ENCODE peak calls at places on chromosome 19, in five cellular contexts. M is effector memory CD8-positive, alpha-beta T cell; K is hypothalamus; Q is naive thymus-derived CD4-positive, alpha-beta T cell; W is kidney. N is an unnamed sample.

GRCh38 chr19:1921326-1921725 is 16.1 kb downstream of the ADAT3 start:
- DNase-seq in M (no peak), K (no peak), Q (no peak), W (no peak), N (no peak)

GRCh38 chr19:13083008-13083404 is 19.7 kb downstream of the LYL1 start:
- DNase-seq in M (no peak), K (no peak), Q (no peak), W (no peak), N (no peak)

GRCh38 chr19:14695471-14695870 is 5.6 kb downstream of the ZNF333 start:
- DNase-seq in M (no peak), K (no peak), Q (no peak), W (no peak), N (no peak)

GRCh38 chr19:10362259-10362658 is 18.1 kb downstream of the TYK2 start:
- DNase-seq in M (no peak), K (no peak), Q (no peak), W (no peak), N (no peak)

GRCh38 chr19:44623080-44623479 is 9.7 kb downstream of the IGSF23 start:
- DNase-seq in M (no peak), K (no peak), Q (no peak), W (no peak), N (no peak)

GRCh38 chr19:6739390-6739883 is at the start of gene TRIP10:
- DNase-seq in M (peak), K (peak), Q (peak), W (peak), N (peak)

GRCh38 chr19:17246681-17247425 is 1.1 kb upstream of the NR2F6 start:
- DNase-seq in M (no peak), K (no peak), Q (no peak), W (no peak), N (peak)

GRCh38 chr19:5498817-5499535 is 43.8 kb downstream of the ZNRF4 start:
- DNase-seq in M (no peak), K (no peak), Q (no peak), W (no peak), N (no peak)

GRCh38 chr19:1019980-1020867 is 699 bp downstream of the TMEM259 start:
- DNase-seq in M (peak), K (no peak), Q (no peak), W (peak), N (peak)

GRCh38 chr19:29645911-29646310 is 19.4 kb upstream of the PLEKHF1 start:
- DNase-seq in M (no peak), K (no peak), Q (no peak), W (no peak), N (peak)

GRCh38 chr19:36115453-36116343 is at the start of gene TBCB:
- DNase-seq in M (no peak), K (no peak), Q (no peak), W (peak), N (peak)

GRCh38 chr19:1765904-1766799 is 12.8 kb downstream of the ONECUT3 start:
- DNase-seq in M (no peak), K (no peak), Q (no peak), W (no peak), N (no peak)

GRCh38 chr19:17089238-17089637 is 13.7 kb downstream of the MYO9B start:
- DNase-seq in M (no peak), K (no peak), Q (no peak), W (no peak), N (no peak)

GRCh38 chr19:1315470-1316166 is 29.9 kb downstream of the EFNA2 start:
- DNase-seq in M (no peak), K (no peak), Q (no peak), W (no peak), N (peak)

N was measured in mucosa of descending colon.